ENCODE peak calls at places on chromosomes 1 and 21, in six cellular contexts. Y is Panc1; M is fibroblast of lung; R is adipocyte; P is naive thymus-derived CD4-positive, alpha-beta T cell; O is CD8-positive, alpha-beta T cell. Z is an unnamed sample. For H3K27me3, the result is how much of the 10 kb centered on the place peaks cover.

GRCh38 chr1:169511339-169512028 is 25.7 kb upstream of the SLC19A2 start:
- DNase-seq in M (peak), P (no peak), O (no peak), Y (no peak), R (peak), Z (no peak)

GRCh38 chr1:202858306-202858705 is 30.6 kb downstream of the RABIF start:
- DNase-seq in P (no peak), O (no peak), Y (no peak), R (peak), M (no peak), Z (no peak)

GRCh38 chr1:167387251-167387910 is 130.9 kb downstream of the CD247 start:
- DNase-seq in M (no peak), R (no peak), P (no peak), Y (no peak), O (no peak), Z (no peak)

GRCh38 chr21:31671931-31672330 is 12.4 kb downstream of the SOD1 start:
- DNase-seq in P (no peak), R (no peak), O (no peak), M (no peak), Y (no peak), Z (no peak)

GRCh38 chr1:16224472-16224871 is 12.0 kb upstream of the ARHGEF19 start:
- DNase-seq in Y (no peak), R (no peak), P (no peak), M (no peak), O (no peak), Z (no peak)

GRCh38 chr1:61641578-61642336 is 83.2 kb downstream of the TM2D1 start:
- DNase-seq in P (peak), Y (no peak), M (peak), O (peak), R (peak), Z (peak)

GRCh38 chr1:17236779-17237601 is 11.9 kb upstream of the PADI3 start:
- DNase-seq in P (peak), Y (peak), O (peak), M (peak), R (peak), Z (peak)

GRCh38 chr1:12478612-12478985 is 139.4 kb downstream of the DHRS3 start:
- DNase-seq in O (no peak), R (no peak), Y (no peak), P (no peak), M (no peak), Z (no peak)

GRCh38 chr1:231068772-231069171 is 28.7 kb upstream of the FAM89A start:
- DNase-seq in O (no peak), R (no peak), Y (no peak), M (no peak), P (no peak), Z (no peak)

GRCh38 chr1:119587328-119587727 is 60.7 kb downstream of the ZNF697 start:
- DNase-seq in P (no peak), R (peak), Y (no peak), O (no peak), M (peak), Z (no peak)

GRCh38 chr1:91754348-91754747 is 131.6 kb downstream of the TGFBR3 start:
- DNase-seq in O (no peak), Y (no peak), P (no peak), M (peak), R (peak), Z (no peak)

GRCh38 chr1:218436346-218436745 is 91.2 kb downstream of the TGFB2 start:
- DNase-seq in Y (no peak), P (no peak), M (no peak), O (no peak), R (no peak), Z (no peak)

GRCh38 chr1:208475449-208475848 is 231.3 kb upstream of the PLXNA2 start:
- DNase-seq in M (peak), Y (no peak), P (no peak), O (no peak), R (no peak), Z (no peak)

GRCh38 chr1:54174106-54174505 is 21.3 kb upstream of the CDCP2 start:
- DNase-seq in P (no peak), Y (no peak), M (no peak), O (no peak), R (no peak), Z (no peak)

GRCh38 chr1:3293563-3294080 is 160.8 kb upstream of the ARHGEF16 start:
- DNase-seq in Y (no peak), O (no peak), R (no peak), P (no peak), M (no peak), Z (peak)

GRCh38 chr1:243890576-243890975 is 40.5 kb upstream of the AKT3 start:
- DNase-seq in O (no peak), M (peak), Y (no peak), R (peak), P (no peak), Z (no peak)

GRCh38 chr1:153663211-153663610 is 4.7 kb downstream of the SNAPIN start:
- DNase-seq in Y (no peak), R (peak), M (peak), P (no peak), O (no peak), Z (no peak)

GRCh38 chr1:52574594-52574993 is 21.7 kb upstream of the TUT4 start:
- DNase-seq in O (no peak), R (peak), P (no peak), M (peak), Y (no peak), Z (no peak)

GRCh38 chr1:87869563-87869962 is 540.9 kb downstream of the LMO4 start:
- DNase-seq in R (peak), O (no peak), P (no peak), M (peak), Y (no peak), Z (no peak)

GRCh38 chr1:21665711-21666571 is 3.2 kb downstream of the RAP1GAP start:
- DNase-seq in Y (no peak), P (no peak), M (no peak), O (no peak), R (no peak), Z (no peak)

GRCh38 chr1:2612591-2613365 is 20.0 kb downstream of the MMEL1 start:
- DNase-seq in Y (no peak), P (no peak), O (no peak), R (no peak), M (no peak), Z (no peak)

GRCh38 chr1:40740039-40740991 is 43.3 kb upstream of the KCNQ4 start:
- DNase-seq in O (no peak), Y (no peak), R (no peak), P (no peak), M (no peak), Z (no peak)

GRCh38 chr1:70485624-70486023 is 74.6 kb downstream of the CTH start:
- DNase-seq in O (no peak), R (no peak), P (no peak), Y (no peak), M (no peak), Z (no peak)

GRCh38 chr1:151510614-151510956 is 602 bp upstream of the CGN start:
- DNase-seq in M (no peak), R (no peak), Y (no peak), P (no peak), O (no peak), Z (no peak)

GRCh38 chr1:197150336-197151005 is 4.0 kb upstream of the ASPM start:
- DNase-seq in P (no peak), O (no peak), Y (no peak), R (peak), M (no peak), Z (no peak)

GRCh38 chr1:115712911-115713609 is 55.5 kb downstream of the CASQ2 start:
- DNase-seq in O (no peak), R (no peak), M (no peak), Y (no peak), P (no peak), Z (no peak)
- H3K4me3 ChIP-seq in O (no peak), R (no peak), M (no peak), Y (no peak), P (no peak), Z (no peak)

DNA sequence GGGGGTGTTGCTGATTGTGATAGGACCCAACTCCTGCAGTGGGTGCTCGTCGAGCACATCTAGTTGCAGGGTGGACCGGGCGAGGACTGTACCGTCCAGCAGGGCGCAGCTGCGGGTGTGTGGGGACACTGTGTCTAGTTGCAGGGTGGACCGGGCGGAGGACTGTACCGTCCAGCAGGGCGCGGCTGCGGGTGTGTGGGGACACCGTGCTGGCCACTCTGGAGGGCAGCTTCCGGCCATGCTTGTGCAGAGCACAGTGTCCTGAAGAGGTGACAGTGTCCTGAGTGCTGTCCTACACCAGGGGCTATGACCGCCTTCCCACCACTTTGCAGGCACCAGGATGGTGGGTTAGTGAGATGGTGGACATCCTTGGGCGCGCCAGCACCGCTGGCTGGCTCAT is 4.6 kb upstream of the TRPM2 start:
- DNase-seq in P (no peak), R (no peak), Y (no peak), M (no peak), O (no peak), Z (no peak)
- H3K27me3 ChIP-seq in P (under half), R (half or more), Y (under half), M (under half), O (under half), Z (under half)

DNA sequence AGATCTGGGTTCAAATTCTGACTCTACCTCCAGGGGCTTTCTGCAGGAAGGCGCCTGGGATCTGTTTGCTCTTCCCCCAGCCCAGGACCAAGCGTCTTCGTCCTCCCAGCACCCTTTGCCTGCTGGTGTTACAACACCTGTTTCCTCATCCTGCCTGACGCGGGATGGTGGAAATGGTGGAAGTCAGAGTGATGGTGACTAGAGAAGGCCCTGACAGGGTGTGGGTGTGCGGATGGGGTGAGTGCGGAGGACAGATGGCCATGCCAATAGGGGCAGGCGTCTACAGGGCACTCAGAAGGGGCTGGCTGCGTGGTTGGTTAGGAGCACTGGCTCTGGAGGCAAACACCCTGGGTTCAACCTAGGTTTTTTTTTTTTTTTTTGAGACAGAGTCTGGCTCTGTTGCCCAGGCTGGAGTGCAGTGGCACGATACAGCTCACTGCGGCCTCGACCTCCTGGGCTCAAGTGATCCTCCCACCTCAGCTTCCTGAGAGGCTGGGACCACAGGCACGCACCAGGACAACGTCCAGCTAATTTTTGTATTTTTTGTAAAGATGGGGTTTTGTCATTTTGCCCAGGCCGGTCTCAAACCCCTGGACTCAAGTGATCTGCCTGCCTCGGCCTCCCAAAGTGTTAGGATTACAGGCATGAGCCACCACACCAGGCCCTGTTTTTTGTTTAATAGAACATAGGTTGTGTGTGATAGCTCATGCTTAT is 1.5 kb downstream of the THEMIS2 start:
- DNase-seq in M (no peak), Y (no peak), R (no peak), P (no peak), O (no peak), Z (no peak)
- H3K4me3 ChIP-seq in M (no peak), Y (no peak), R (peak), P (peak), O (peak), Z (no peak)

DNA sequence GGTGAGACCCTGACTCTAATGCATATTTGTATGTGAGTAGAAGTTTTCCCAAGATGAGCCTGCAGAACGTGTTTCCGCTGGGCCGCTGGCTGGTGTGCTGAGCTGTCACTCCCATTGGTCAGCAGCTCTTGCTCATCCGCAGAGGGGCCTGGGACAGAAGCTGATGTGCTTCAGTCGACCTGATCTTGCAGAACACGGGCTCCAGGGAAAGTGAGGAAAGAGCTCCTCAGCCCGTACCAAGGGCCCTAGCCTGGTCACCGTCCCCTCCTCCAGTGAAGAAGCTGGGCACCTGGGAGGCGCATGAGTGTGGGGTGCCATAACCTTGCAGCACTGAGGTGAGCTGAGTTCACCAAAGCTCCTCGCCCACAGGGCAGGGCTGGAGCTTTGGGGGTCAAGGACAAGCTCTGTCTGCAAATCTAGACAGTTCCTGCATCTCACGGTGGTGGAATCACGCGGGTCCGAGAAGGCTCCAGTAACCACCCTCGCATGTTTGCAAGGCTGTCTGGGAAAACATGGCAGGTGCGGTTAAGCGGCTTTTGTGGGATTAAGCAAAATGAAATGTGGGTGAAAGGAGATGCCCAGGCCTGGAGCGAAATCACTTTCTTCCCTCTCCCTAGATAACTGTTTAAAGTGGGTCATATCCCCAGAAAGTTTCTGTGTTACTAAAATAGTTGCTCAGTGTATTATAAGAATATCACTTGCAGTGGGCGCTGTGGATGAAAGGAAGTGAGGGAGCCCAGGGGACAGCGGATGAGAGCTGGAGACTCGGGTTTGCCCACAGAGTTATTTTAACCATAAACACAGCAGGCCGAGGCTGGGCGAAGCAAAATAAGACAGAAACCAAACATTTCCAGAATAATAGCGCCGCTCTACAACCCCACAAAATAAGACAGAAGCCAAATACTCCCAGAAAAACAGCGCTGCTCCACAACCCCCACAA is 33.1 kb upstream of the LRRC3 start:
- DNase-seq in Y (no peak), R (no peak), P (no peak), M (no peak), O (no peak), Z (no peak)
- H3K27me3 ChIP-seq in Y (under half), R (under half), P (under half), M (under half), O (under half), Z (under half)